ENCODE peak calls at places on chromosomes 4 and X, in seven cellular contexts. N is fibroblast of lung, O is K562, M is pancreas, U is heart left ventricle, V is OCI-LY7, Y is tibial artery. H is an unnamed sample. For H3K4me1 and H3K36me3, the result is how much of the 10 kb centered on the place peaks cover.

GRCh38 chr4:113827285-113827684 is 65.7 kb upstream of the CAMK2D start:
- DNase-seq in V (no peak), N (peak), O (no peak), U (no peak), Y (no peak), M (no peak), H (no peak)

GRCh38 chr4:168612435-168613139 is 115.7 kb downstream of the PALLD start:
- DNase-seq in M (no peak), U (no peak), O (no peak), Y (no peak), V (no peak), N (peak), H (no peak)

GRCh38 chrX:121854614-121854911 is 807.2 kb downstream of the GLUD2 start:
- DNase-seq in Y (no peak), V (no peak), O (no peak), M (no peak), U (no peak), N (no peak), H (no peak)

GRCh38 chr4:146522862-146523205 is 1.1 kb upstream of the SLC10A7 start:
- DNase-seq in N (peak), Y (no peak), O (no peak), V (peak), U (no peak), M (no peak), H (no peak)

GRCh38 chr4:10008208-10009005 is 12.9 kb downstream of the SLC2A9 start:
- DNase-seq in O (no peak), M (no peak), Y (no peak), V (no peak), N (peak), U (no peak), H (no peak)

GRCh38 chrX:129037389-129037788 is 485.9 kb downstream of the SMARCA1 start:
- DNase-seq in M (no peak), N (no peak), U (no peak), O (no peak), Y (no peak), V (no peak), H (no peak)

GRCh38 chr4:72919937-72920336 is 149.6 kb downstream of the COX18 start:
- DNase-seq in O (no peak), Y (no peak), N (no peak), U (no peak), M (no peak), V (no peak), H (no peak)

GRCh38 chr4:89298788-89299152 is 8.8 kb downstream of the GPRIN3 start:
- DNase-seq in O (no peak), N (peak), U (no peak), M (no peak), V (peak), Y (no peak), H (no peak)

GRCh38 chr4:81449018-81449417 is 22.7 kb downstream of the RASGEF1B start:
- DNase-seq in Y (no peak), V (no peak), N (no peak), O (no peak), U (no peak), M (no peak), H (no peak)

GRCh38 chrX:154043003-154043402 is 23.3 kb upstream of the IRAK1 start:
- DNase-seq in O (no peak), V (no peak), Y (peak), M (no peak), U (no peak), N (peak), H (no peak)

GRCh38 chrX:130628522-130628921 is 226.7 kb downstream of the RBMX2 start:
- DNase-seq in M (no peak), Y (no peak), N (no peak), O (no peak), V (no peak), U (no peak), H (no peak)

GRCh38 chr4:186781032-186781917 is 57.6 kb upstream of the FAT1 start:
- DNase-seq in U (no peak), N (peak), V (no peak), Y (no peak), O (no peak), M (no peak), H (no peak)

DNA sequence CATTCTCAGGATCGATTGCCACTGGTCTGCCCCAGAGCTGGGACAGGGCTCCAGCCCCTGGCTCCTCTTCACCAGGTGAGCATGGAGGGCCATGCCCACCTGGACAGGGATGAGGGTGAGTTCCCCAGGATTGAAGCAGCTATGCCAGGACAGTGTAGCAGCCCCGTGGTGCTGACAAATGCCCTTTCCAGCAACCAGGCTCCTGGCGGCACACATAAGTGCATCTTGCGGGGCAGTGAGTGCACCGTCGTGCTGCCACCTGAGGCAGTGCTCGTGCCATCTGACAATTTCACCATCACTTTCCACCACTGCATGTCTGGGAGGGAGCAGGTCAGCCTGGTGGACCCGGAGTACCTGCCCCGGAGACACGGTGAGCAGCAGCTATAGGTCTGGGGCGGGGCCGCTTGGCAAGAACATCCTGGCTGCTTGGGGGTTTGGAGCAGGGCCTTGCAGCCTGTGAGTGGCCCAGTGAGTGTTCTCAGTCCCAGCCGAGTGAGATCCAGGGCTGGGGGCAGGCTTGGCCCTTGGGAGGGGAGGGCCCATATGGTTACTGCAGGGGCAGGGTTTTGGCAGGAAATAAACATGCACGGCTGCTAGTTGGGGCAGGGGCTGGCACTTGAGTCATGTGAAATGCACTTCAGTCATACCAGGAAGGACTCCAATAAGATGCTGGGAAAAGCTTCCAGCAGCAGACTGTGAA is 6.1 kb downstream of the IL9R start:
- DNase-seq in V (no peak), M (no peak), N (no peak), U (no peak), O (no peak), Y (no peak), H (no peak)
- H3K4me1 ChIP-seq in V (under half), M (under half), N (under half), U (under half), O (under half), Y (under half), H (under half)

GRCh38 chrX:120769576-120770341 is 105.9 kb downstream of the CT47B1 start:
- DNase-seq in V (peak), U (no peak), Y (no peak), M (no peak), O (no peak), N (peak), H (no peak)
- TF ChIP-seq CTCF in V (peak), U (peak), Y (peak), M (no peak), O (no peak), N (peak), H (peak)

GRCh38 chr4:187849556-187850245 is 145.9 kb upstream of the ZFP42 start:
- DNase-seq in Y (no peak), O (no peak), V (no peak), N (no peak), U (no peak), M (no peak), H (no peak)
- H3K36me3 ChIP-seq in Y (under half), O (under half), V (under half), N (under half), U (under half), M (under half), H (under half)

DNA sequence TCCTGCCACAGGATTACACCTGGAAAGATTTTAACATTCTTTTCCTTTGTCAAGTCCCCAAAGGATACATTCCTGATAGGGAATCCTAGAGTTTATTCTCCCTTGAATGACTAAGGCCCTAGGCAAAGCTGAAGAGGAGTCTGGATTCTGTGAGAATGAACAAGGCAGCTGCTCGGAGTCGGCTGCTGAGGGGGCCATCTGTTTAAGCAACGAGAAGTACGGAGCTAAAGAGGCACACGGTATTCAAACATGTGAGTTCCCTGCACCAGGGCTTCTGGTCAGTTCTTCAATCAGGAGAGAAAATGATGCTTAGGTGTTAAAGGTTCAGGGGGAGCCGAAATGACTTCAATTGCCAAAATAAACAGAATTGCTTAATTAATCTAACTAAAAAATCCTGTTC is 97.6 kb downstream of the MGST2 start:
- DNase-seq in Y (no peak), M (no peak), V (no peak), U (no peak), O (no peak), N (no peak), H (no peak)
- H3K4me1 ChIP-seq in Y (under half), M (under half), V (under half), U (half or more), O (under half), N (under half), H (under half)

DNA sequence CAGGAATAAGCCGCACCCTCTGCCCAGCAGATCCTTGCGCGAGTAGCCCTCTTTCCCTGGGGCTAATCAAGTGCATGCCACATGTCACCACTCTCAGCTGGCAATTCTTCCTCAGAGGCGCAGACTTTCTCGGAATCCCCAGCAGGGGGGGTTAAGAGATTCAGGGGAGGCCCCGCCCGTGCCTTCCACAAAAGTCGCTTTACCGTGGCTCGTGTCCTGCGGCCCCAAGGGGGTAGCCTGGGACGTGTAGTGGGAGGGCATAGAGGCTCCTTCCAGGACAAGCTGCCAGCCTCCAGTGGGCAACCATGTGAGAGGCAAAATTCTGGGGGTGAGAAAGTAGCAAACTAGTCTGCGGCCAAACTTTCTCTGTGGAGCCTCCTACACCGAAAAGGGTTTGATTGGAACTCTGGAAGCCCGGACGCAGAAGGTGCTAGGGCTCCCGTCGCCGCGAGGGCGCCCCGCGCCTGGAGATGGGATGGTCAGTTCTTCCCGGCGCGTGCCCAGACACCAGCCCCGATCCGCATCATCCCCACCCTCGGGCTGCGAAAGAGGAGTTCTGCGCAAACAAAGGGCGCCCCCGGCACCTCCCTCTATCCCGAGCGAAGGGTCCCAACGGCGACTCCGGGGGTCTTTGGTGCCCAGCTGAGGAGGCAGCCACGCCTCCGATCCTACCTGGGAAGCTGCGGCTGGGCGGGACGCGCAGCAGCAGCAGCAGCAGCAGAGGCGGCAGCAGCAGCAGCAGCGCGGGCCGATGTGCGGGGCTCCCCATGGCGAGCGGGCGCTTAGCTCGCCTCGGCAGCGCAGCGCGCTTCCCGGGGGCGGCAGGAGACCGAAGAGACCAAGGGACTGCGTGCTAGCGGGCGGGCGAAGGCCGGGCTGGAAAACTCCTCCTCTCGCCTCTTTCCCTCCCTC is at the start of gene SRPX:
- DNase-seq in M (peak), Y (peak), U (peak), O (peak), N (peak), V (no peak), H (no peak)
- TF ChIP-seq CTCF in M (no peak), Y (peak), U (no peak), O (peak), N (peak), V (no peak), H (no peak)

DNA sequence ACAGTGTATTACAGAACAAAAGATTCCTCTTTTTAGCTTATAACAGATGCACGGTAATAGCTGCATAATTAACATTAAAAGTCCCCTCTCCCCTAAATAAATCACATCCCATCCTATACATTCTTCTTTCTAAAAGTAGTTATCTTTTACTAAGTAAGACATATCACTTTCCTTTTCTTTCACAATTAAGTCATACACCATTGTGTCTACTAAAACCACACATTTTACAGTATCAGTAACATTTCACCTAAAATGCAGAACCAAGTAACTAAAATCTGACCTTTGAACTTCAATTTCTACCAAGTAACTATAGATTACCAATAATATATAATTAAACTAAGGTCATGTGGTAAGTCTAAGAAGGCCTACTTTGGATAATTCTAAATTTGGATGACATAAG is 14.2 kb downstream of the DHX15 start:
- DNase-seq in O (no peak), M (no peak), U (no peak), V (no peak), Y (no peak), N (no peak), H (no peak)
- H3K36me3 ChIP-seq in O (half or more), M (under half), U (under half), V (half or more), Y (under half), N (under half), H (under half)

DNA sequence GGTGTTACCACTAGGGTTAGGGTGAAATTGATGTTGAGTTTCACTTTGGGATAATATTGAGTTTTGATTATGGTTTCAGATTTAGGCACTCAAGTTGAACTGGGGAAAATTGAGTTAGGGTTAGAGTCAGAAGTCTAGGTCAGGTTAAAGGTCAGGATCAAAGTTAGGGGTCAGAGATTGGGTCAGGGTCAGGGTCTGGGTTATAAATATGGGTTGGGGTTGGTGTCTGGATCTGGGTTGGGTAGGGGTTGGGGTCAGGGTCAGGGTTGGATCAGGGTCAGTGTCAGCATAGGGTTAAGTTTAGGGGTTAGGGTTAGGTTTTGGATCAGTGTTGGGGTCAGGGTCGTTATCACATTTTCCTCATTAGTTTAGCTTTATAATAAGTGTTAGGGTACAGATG is 42.7 kb upstream of the IL9R start:
- DNase-seq in U (no peak), M (no peak), Y (no peak), V (no peak), N (no peak), O (no peak), H (no peak)
- H3K4me1 ChIP-seq in U (under half), M (under half), Y (under half), V (under half), N (under half), O (under half), H (under half)

DNA sequence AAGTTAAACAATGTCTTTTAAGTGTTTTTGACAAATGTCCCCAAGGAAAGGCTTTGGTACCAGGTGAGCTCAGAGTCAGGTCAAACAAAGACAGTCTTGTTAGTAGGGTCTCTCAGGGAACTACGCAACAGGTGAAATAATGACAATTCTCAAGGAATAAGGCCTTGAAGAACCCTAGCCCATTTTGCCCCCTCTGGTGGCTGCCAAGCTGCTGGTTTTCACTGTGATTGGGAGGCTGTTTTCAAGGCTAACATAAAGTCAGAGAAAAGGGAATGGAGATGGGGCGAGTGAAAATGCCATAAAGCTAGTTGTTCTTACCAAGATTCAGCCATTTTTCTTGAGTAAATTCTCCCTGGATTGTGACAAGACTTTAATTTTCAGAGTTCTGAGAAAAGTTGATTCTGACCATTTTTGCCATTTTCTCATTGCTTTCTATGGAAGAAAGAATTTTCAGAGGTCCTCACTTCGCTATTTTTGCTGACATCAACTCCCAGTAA is 58.7 kb downstream of the RWDD4 start:
- DNase-seq in Y (no peak), M (no peak), N (peak), V (peak), U (no peak), O (no peak), H (no peak)
- TF ChIP-seq CTCF in Y (no peak), M (no peak), N (peak), V (peak), U (no peak), O (peak), H (no peak)

H was measured in esophagus squamous epithelium.